ENCODE peak calls at places on chromosomes 4 and X, in four cellular contexts. G, S, T and V are unnamed samples.

GRCh38 chr4:145048817-145049216 is 49.2 kb downstream of the ANAPC10 start:
- DNase-seq in G (no peak), S (no peak), T (no peak), V (no peak)

GRCh38 chr4:38050560-38051350 is 90.6 kb downstream of the PTTG2 start:
- DNase-seq in G (no peak), S (no peak), T (no peak), V (no peak)

GRCh38 chr4:23866450-23866849 is 23.4 kb downstream of the PPARGC1A start:
- DNase-seq in G (no peak), S (no peak), T (no peak), V (no peak)

GRCh38 chrX:106608016-106608415 is 3.8 kb upstream of the RADX start:
- DNase-seq in G (no peak), S (no peak), T (no peak), V (no peak)

GRCh38 chr4:8414377-8414776 is 26.1 kb downstream of the ACOX3 start:
- DNase-seq in G (no peak), S (no peak), T (no peak), V (no peak)

GRCh38 chrX:135345328-135345645 is 36.0 kb downstream of the ETDC start:
- DNase-seq in G (peak; percentile 68), S (peak; percentile 50), T (no peak), V (no peak)

GRCh38 chr4:46506876-46507275 is 116.9 kb upstream of the GABRA2 start:
- DNase-seq in G (no peak), S (no peak), T (no peak), V (no peak)

GRCh38 chr4:142126890-142127497 is 490.6 kb downstream of the IL15 start:
- DNase-seq in G (peak; percentile 74), S (peak; percentile 70), T (peak; percentile 24), V (peak; percentile 79)

GRCh38 chr4:168540865-168541607 is 44.2 kb downstream of the PALLD start:
- DNase-seq in G (no peak), S (no peak), T (no peak), V (no peak)

GRCh38 chrX:131985526-131986049 is 37.5 kb upstream of the STK26 start:
- DNase-seq in G (no peak), S (no peak), T (no peak), V (no peak)

GRCh38 chrX:13463608-13464007 is 105.8 kb upstream of the EGFL6 start:
- DNase-seq in G (peak; percentile 77), S (peak; percentile 48), T (peak; percentile 8), V (no peak)

GRCh38 chr4:43564601-43565000 is 672.1 kb downstream of the GRXCR1 start:
- DNase-seq in G (no peak), S (no peak), T (no peak), V (no peak)

GRCh38 chr4:151940926-151941617 is 180.3 kb upstream of the GATB start:
- DNase-seq in G (no peak), S (no peak), T (peak; percentile 1), V (no peak)

GRCh38 chr4:3229964-3230363 is 19.0 kb upstream of the MSANTD1 start:
- DNase-seq in G (no peak), S (no peak), T (no peak), V (no peak)

GRCh38 chr4:112214397-112215264 is 17.0 kb upstream of the AP1AR start:
- DNase-seq in G (no peak), S (no peak), T (no peak), V (peak; percentile 19)

GRCh38 chr4:89681219-89681618 is 155.7 kb downstream of the SNCA start:
- DNase-seq in G (no peak), S (no peak), T (no peak), V (peak; percentile 12)

GRCh38 chr4:183532823-183533222 is 28.0 kb downstream of the ING2 start:
- DNase-seq in G (no peak), S (no peak), T (no peak), V (no peak)

GRCh38 chrX:121161501-121161933 is 114.1 kb downstream of the GLUD2 start:
- DNase-seq in G (no peak), S (no peak), T (no peak), V (no peak)

GRCh38 chr4:72031868-72032619 is at the start of gene NPFFR2:
- DNase-seq in G (no peak), S (peak; percentile 4), T (peak; percentile 3), V (no peak)

GRCh38 chrX:2638279-2638678 is 52.8 kb upstream of the CD99 start:
- DNase-seq in G (no peak), S (no peak), T (no peak), V (no peak)

GRCh38 chrX:103742339-103742738 is 31.6 kb downstream of the TMEM31 start:
- DNase-seq in G (no peak), S (no peak), T (no peak), V (no peak)

GRCh38 chrX:103747199-103747598 is 29.4 kb upstream of the PLP1 start:
- DNase-seq in G (no peak), S (no peak), T (no peak), V (no peak)

DNA sequence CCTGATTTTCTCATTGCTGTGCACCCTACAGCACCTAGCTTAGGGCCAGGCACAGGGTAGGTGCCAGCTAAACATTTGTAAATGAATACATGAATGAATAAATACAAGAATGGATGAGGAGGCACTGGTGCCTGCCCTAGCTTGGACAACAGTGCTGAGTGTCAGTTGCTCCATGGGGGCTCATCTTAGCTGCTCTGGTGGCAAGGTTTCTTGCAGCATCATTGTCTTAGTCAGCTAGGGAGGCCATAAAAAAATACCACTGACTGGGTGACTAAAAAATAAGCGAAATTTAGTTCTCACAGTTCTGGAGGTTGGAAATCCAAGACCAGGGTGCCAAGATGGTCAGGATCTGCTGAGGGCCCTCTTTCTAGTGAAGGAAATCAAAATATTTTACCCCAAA is 31.2 kb downstream of the TMEM31 start:
- DNase-seq in G (no peak), S (no peak), T (no peak), V (no peak)
- H3K4me3 ChIP-seq in G (no peak overlapping the region), S (no peak overlapping the region), T (no peak overlapping the region), V (no peak overlapping the region)

DNA sequence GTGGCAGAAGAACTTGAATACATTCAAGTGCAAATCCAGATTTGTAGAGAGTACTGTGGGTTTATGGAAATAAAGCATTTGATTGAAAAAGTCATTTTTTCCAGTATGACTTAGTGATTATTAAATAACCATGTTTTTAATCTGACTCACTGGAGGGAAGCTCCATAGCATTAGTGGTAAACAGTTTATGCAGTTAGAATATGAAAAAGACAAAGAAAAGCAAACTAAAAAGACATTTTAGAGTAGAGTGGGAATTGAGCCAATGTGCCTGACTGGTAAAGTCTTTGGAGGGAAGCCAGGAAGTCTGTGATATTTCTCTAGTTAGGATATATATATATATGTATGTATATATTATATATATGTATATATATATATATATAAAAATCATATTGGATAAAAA is 53.4 kb downstream of the FAT4 start:
- DNase-seq in G (no peak), S (no peak), T (no peak), V (no peak)
- H3K4me3 ChIP-seq in G (peak overlapping the region; percentile 53), S (peak overlapping the region; percentile 13), T (no peak overlapping the region), V (no peak overlapping the region)

GRCh38 chrX:51496501-51497291 is at the start of gene NUDT11:
- DNase-seq in G (peak; percentile 75), S (peak; percentile 16), T (peak; percentile 18), V (peak; percentile 67)

DNA sequence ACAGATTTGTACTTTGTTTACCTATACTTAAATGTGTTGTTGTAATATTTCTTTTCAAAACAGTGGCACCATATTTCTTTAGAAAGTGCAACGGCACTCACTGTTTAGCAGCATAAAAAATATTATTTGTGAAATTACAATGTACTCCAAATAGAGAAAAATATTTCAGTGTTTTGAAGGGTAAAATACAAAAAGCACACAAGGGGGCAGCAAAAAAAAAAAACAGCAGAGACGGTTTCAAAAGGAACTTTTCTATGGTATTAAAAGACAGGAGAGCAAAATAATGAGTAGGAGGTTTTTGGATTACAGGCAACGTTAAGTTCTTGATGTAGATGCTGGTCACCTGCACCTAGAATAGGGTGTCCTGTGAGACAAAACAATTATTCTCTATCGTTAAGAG is 2.0 kb downstream of the NUDT11 start:
- DNase-seq in G (no peak), S (no peak), T (no peak), V (peak; percentile 22)
- H3K4me3 ChIP-seq in G (no peak overlapping the region), S (no peak overlapping the region), T (no peak overlapping the region), V (peak overlapping the region; percentile 62)

GRCh38 chrX:152642931-152643525 is 5.3 kb downstream of the GABRQ start:
- DNase-seq in G (no peak), S (no peak), T (no peak), V (no peak)

GRCh38 chrX:152641256-152641875 is 3.7 kb downstream of the GABRQ start:
- DNase-seq in G (no peak), S (no peak), T (no peak), V (no peak)

GRCh38 chrX:152640039-152640818 is 2.5 kb downstream of the GABRQ start:
- DNase-seq in G (no peak), S (no peak), T (no peak), V (no peak)

GRCh38 chrX:152639426-152639825 is 1.7 kb downstream of the GABRQ start:
- DNase-seq in G (no peak), S (no peak), T (no peak), V (no peak)

DNA sequence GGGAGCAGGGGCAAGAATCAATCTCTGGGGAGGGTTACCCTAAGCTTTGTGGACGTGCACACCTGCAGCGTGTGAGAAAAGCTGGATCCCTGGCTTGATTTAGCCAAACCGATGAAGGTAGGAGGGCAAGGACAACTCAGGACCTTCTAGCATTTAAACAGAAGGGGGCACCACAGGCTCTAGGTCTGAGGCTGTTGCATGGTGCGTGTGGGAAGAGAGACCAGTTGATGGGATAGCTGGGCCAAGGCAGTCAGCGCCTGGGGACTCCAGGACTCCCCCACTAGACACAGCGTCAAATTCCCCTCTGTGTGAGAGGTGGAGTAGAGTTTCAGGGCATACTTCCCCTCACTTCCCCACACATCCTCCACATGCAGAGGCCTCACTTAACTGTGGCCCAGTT is 4.3 kb downstream of the GABRQ start:
- DNase-seq in G (no peak), S (no peak), T (no peak), V (no peak)
- H3K4me3 ChIP-seq in G (no peak overlapping the region), S (no peak overlapping the region), T (no peak overlapping the region), V (no peak overlapping the region)

DNA sequence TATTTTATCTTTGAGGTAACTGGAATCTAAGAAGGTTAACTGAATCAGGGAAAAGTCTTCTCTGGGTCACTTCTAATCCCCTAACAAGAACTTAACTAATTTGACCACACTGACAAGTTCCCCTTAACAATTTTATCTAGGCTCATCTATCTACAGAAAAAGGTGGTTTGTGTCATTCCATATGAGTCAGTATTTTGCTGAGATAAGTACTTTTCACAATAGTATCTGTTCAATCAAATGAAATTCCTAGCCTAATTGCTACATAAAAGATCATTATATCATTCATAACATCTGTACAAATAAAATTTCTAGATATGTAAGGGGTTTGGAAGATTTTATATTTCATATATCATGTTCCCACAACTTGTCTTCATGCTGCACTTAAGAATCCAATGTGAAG is 45.6 kb downstream of the COL25A1 start:
- DNase-seq in G (no peak), S (no peak), T (no peak), V (no peak)
- H3K4me3 ChIP-seq in G (no peak overlapping the region), S (no peak overlapping the region), T (no peak overlapping the region), V (no peak overlapping the region)

GRCh38 chrX:79243691-79244090 is 99.2 kb downstream of the GPR174 start:
- DNase-seq in G (no peak), S (no peak), T (no peak), V (no peak)
- H3K4me3 ChIP-seq in G (no peak overlapping the region), S (no peak overlapping the region), T (no peak overlapping the region), V (no peak overlapping the region)

DNA sequence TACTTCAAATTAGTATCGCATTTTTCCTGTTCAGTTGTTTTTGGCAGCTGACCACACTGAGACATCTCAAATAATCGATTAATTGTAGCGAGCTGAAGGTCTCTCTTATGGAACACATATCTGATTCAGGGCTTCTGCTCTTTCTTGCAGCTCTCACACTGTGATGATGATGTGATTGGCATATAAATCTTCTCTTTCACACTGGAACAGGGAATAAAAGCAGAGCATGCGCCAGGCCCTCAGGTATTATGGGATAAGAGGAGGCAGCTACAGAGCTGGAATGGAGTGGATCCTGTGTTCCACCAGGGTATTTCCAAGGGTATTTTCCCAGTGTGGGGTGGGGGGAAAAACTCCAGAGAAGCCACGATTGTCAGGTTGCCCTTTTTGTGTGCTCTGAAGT is 265.4 kb upstream of the CASK start:
- DNase-seq in G (no peak), S (no peak), T (no peak), V (no peak)
- H3K4me3 ChIP-seq in G (no peak overlapping the region), S (no peak overlapping the region), T (no peak overlapping the region), V (no peak overlapping the region)